ENCODE peak calls at places on chromosomes 13 and 19, in six cellular contexts. U is small intestine, Y is choroid plexus epithelial cell, A is T follicular helper cell, R is COR-L47, H is GM03348. N is an unnamed sample.

GRCh38 chr19:34963531-34964406 is at the start of gene ZNF792:
- DNase-seq in U (peak; percentile 56), Y (peak; percentile 39), A (peak; percentile 14), R (peak; percentile 12), H (peak; percentile 93), N (peak; percentile 69)

GRCh38 chr19:41928221-41928683 is at the start of gene ERFL:
- DNase-seq in U (no peak), Y (no peak), A (no peak), R (no peak), H (peak; percentile 61), N (no peak)

GRCh38 chr19:13997637-13997962 is 8.5 kb downstream of the RFX1 start:
- DNase-seq in U (no peak), Y (no peak), A (no peak), R (no peak), H (peak; percentile 0), N (no peak)

GRCh38 chr13:78764665-78765064 is 105.7 kb upstream of the OBI1 start:
- DNase-seq in U (no peak), Y (no peak), A (no peak), R (no peak), H (no peak), N (no peak)

GRCh38 chr19:18191640-18192062 is 1.4 kb upstream of the MPV17L2 start:
- DNase-seq in U (no peak), Y (no peak), A (no peak), R (no peak), H (no peak), N (no peak)

GRCh38 chr19:32599736-32600157 is 18.8 kb downstream of the PDCD5 start:
- DNase-seq in U (peak; percentile 52), Y (peak; percentile 86), A (peak; percentile 15), R (peak; percentile 41), H (peak; percentile 75), N (peak; percentile 50)

GRCh38 chr19:58123354-58123753 is 25.3 kb upstream of the ZSCAN18 start:
- DNase-seq in U (no peak), Y (no peak), A (no peak), R (no peak), H (no peak), N (no peak)

GRCh38 chr19:14035706-14036105 is 4.1 kb downstream of the IL27RA start:
- DNase-seq in U (no peak), Y (no peak), A (no peak), R (no peak), H (no peak), N (no peak)

GRCh38 chr13:46569471-46569870 is 16.5 kb downstream of the LRCH1 start:
- DNase-seq in U (no peak), Y (no peak), A (no peak), R (no peak), H (no peak), N (no peak)

GRCh38 chr19:18777725-18778389 is 13.2 kb downstream of the COMP start:
- DNase-seq in U (no peak), Y (no peak), A (no peak), R (no peak), H (no peak), N (no peak)

GRCh38 chr13:101452519-101453485 is at the start of gene ITGBL1:
- DNase-seq in U (peak; percentile 2), Y (peak; percentile 64), A (no peak), R (no peak), H (peak; percentile 83), N (no peak)

GRCh38 chr13:101556676-101557121 is 104.2 kb downstream of the ITGBL1 start:
- DNase-seq in U (no peak), Y (peak; percentile 30), A (no peak), R (no peak), H (peak; percentile 69), N (no peak)

GRCh38 chr13:25692156-25692555 is 320.4 kb downstream of the ATP8A2 start:
- DNase-seq in U (no peak), Y (no peak), A (no peak), R (no peak), H (no peak), N (no peak)

GRCh38 chr13:107348471-107348870 is 780.5 kb upstream of the ARGLU1 start:
- DNase-seq in U (no peak), Y (peak; percentile 44), A (no peak), R (no peak), H (no peak), N (no peak)

GRCh38 chr19:30046522-30046921 is 104.5 kb downstream of the URI1 start:
- DNase-seq in U (no peak), Y (peak; percentile 78), A (no peak), R (no peak), H (no peak), N (no peak)

N was measured in hepatic stellate cell.